ENCODE peak calls at places on chromosomes 13 and 19, in seven cellular contexts. One of them, this sample, is unnamed.

GRCh38 chr13:45132384-45133064 is 12.2 kb downstream of the GTF2F2 start:
- DNase-seq in stimulated activated CD8-positive, alpha-beta memory T cell treated with anti-CD3 and anti-CD28 coated beads, Interleukin-4, amount 100 ng/mL, for 24 hours: no peak
- DNase-seq in activated CD4-positive, alpha-beta T cell treated with anti-CD3 and anti-CD28 coated beads, Interleukin-2, amount 50 U/mL, for 24 hours: no peak
- DNase-seq in non-pigmented ciliary epithelial cell: no peak
- DNase-seq in activated T-helper 2 cell treated with anti-CD3 and anti-CD28 coated beads, Interferon-gamma antibody, Interleukin-2, Interleukin-4, amounts not matched to agents 10 μg/mL and 5 μg/mL and 100 μg/mL, durations not matched to agents 14 hours and 24 hours and 36 hours: no peak
- DNase-seq in AG04449: no peak
- DNase-seq in substantia nigra: no peak
- DNase-seq in this sample: no peak

GRCh38 chr19:28987177-28987576 is 225.8 kb downstream of the UQCRFS1 start:
- DNase-seq in AG04449: no peak
- DNase-seq in stimulated activated CD8-positive, alpha-beta memory T cell treated with anti-CD3 and anti-CD28 coated beads, Interleukin-4, amount 100 ng/mL, for 24 hours: no peak
- DNase-seq in activated T-helper 2 cell treated with anti-CD3 and anti-CD28 coated beads, Interferon-gamma antibody, Interleukin-2, Interleukin-4, amounts not matched to agents 10 μg/mL and 5 μg/mL and 100 μg/mL, durations not matched to agents 14 hours and 24 hours and 36 hours: no peak
- DNase-seq in non-pigmented ciliary epithelial cell: no peak
- DNase-seq in substantia nigra: no peak
- DNase-seq in activated CD4-positive, alpha-beta T cell treated with anti-CD3 and anti-CD28 coated beads, Interleukin-2, amount 50 U/mL, for 24 hours: no peak
- DNase-seq in this sample: no peak

GRCh38 chr13:113975416-113975815 is 1.5 kb upstream of the C13orf46 start:
- DNase-seq in stimulated activated CD8-positive, alpha-beta memory T cell treated with anti-CD3 and anti-CD28 coated beads, Interleukin-4, amount 100 ng/mL, for 24 hours: no peak
- DNase-seq in AG04449: no peak
- DNase-seq in activated T-helper 2 cell treated with anti-CD3 and anti-CD28 coated beads, Interferon-gamma antibody, Interleukin-2, Interleukin-4, amounts not matched to agents 10 μg/mL and 5 μg/mL and 100 μg/mL, durations not matched to agents 14 hours and 24 hours and 36 hours: no peak
- DNase-seq in non-pigmented ciliary epithelial cell: no peak
- DNase-seq in activated CD4-positive, alpha-beta T cell treated with anti-CD3 and anti-CD28 coated beads, Interleukin-2, amount 50 U/mL, for 24 hours: no peak
- DNase-seq in substantia nigra: no peak
- DNase-seq in this sample: no peak

GRCh38 chr19:44719262-44719701 is 20.3 kb downstream of the CEACAM16 start:
- DNase-seq in activated CD4-positive, alpha-beta T cell treated with anti-CD3 and anti-CD28 coated beads, Interleukin-2, amount 50 U/mL, for 24 hours: no peak
- DNase-seq in non-pigmented ciliary epithelial cell: no peak
- DNase-seq in substantia nigra: no peak
- DNase-seq in activated T-helper 2 cell treated with anti-CD3 and anti-CD28 coated beads, Interferon-gamma antibody, Interleukin-2, Interleukin-4, amounts not matched to agents 10 μg/mL and 5 μg/mL and 100 μg/mL, durations not matched to agents 14 hours and 24 hours and 36 hours: no peak
- DNase-seq in stimulated activated CD8-positive, alpha-beta memory T cell treated with anti-CD3 and anti-CD28 coated beads, Interleukin-4, amount 100 ng/mL, for 24 hours: no peak
- DNase-seq in AG04449: no peak
- DNase-seq in this sample: no peak

GRCh38 chr13:23615677-23616076 is 45.5 kb downstream of the TNFRSF19 start:
- DNase-seq in non-pigmented ciliary epithelial cell: peak; percentile 72
- DNase-seq in AG04449: no peak
- DNase-seq in activated T-helper 2 cell treated with anti-CD3 and anti-CD28 coated beads, Interferon-gamma antibody, Interleukin-2, Interleukin-4, amounts not matched to agents 10 μg/mL and 5 μg/mL and 100 μg/mL, durations not matched to agents 14 hours and 24 hours and 36 hours: no peak
- DNase-seq in stimulated activated CD8-positive, alpha-beta memory T cell treated with anti-CD3 and anti-CD28 coated beads, Interleukin-4, amount 100 ng/mL, for 24 hours: no peak
- DNase-seq in activated CD4-positive, alpha-beta T cell treated with anti-CD3 and anti-CD28 coated beads, Interleukin-2, amount 50 U/mL, for 24 hours: no peak
- DNase-seq in substantia nigra: no peak
- DNase-seq in this sample: no peak

GRCh38 chr19:47240561-47240960 is 9.6 kb upstream of the BBC3 start:
- DNase-seq in activated T-helper 2 cell treated with anti-CD3 and anti-CD28 coated beads, Interferon-gamma antibody, Interleukin-2, Interleukin-4, amounts not matched to agents 10 μg/mL and 5 μg/mL and 100 μg/mL, durations not matched to agents 14 hours and 24 hours and 36 hours: no peak
- DNase-seq in substantia nigra: no peak
- DNase-seq in activated CD4-positive, alpha-beta T cell treated with anti-CD3 and anti-CD28 coated beads, Interleukin-2, amount 50 U/mL, for 24 hours: no peak
- DNase-seq in non-pigmented ciliary epithelial cell: no peak
- DNase-seq in AG04449: no peak
- DNase-seq in stimulated activated CD8-positive, alpha-beta memory T cell treated with anti-CD3 and anti-CD28 coated beads, Interleukin-4, amount 100 ng/mL, for 24 hours: no peak
- DNase-seq in this sample: no peak

GRCh38 chr19:6216996-6217751 is 62.6 kb downstream of the MLLT1 start:
- DNase-seq in substantia nigra: no peak
- DNase-seq in AG04449: no peak
- DNase-seq in activated T-helper 2 cell treated with anti-CD3 and anti-CD28 coated beads, Interferon-gamma antibody, Interleukin-2, Interleukin-4, amounts not matched to agents 10 μg/mL and 5 μg/mL and 100 μg/mL, durations not matched to agents 14 hours and 24 hours and 36 hours: no peak
- DNase-seq in non-pigmented ciliary epithelial cell: no peak
- DNase-seq in stimulated activated CD8-positive, alpha-beta memory T cell treated with anti-CD3 and anti-CD28 coated beads, Interleukin-4, amount 100 ng/mL, for 24 hours: no peak
- DNase-seq in activated CD4-positive, alpha-beta T cell treated with anti-CD3 and anti-CD28 coated beads, Interleukin-2, amount 50 U/mL, for 24 hours: no peak
- DNase-seq in this sample: no peak

GRCh38 chr19:33683881-33684549 is 62.3 kb downstream of the CHST8 start:
- DNase-seq in activated CD4-positive, alpha-beta T cell treated with anti-CD3 and anti-CD28 coated beads, Interleukin-2, amount 50 U/mL, for 24 hours: no peak
- DNase-seq in activated T-helper 2 cell treated with anti-CD3 and anti-CD28 coated beads, Interferon-gamma antibody, Interleukin-2, Interleukin-4, amounts not matched to agents 10 μg/mL and 5 μg/mL and 100 μg/mL, durations not matched to agents 14 hours and 24 hours and 36 hours: no peak
- DNase-seq in non-pigmented ciliary epithelial cell: peak; percentile 3
- DNase-seq in stimulated activated CD8-positive, alpha-beta memory T cell treated with anti-CD3 and anti-CD28 coated beads, Interleukin-4, amount 100 ng/mL, for 24 hours: no peak
- DNase-seq in AG04449: no peak
- DNase-seq in substantia nigra: no peak
- DNase-seq in this sample: no peak

GRCh38 chr19:42628411-42629135 is 33.8 kb upstream of the CEACAM8 start:
- DNase-seq in activated CD4-positive, alpha-beta T cell treated with anti-CD3 and anti-CD28 coated beads, Interleukin-2, amount 50 U/mL, for 24 hours: no peak
- DNase-seq in activated T-helper 2 cell treated with anti-CD3 and anti-CD28 coated beads, Interferon-gamma antibody, Interleukin-2, Interleukin-4, amounts not matched to agents 10 μg/mL and 5 μg/mL and 100 μg/mL, durations not matched to agents 14 hours and 24 hours and 36 hours: peak; percentile 17
- DNase-seq in substantia nigra: no peak
- DNase-seq in AG04449: no peak
- DNase-seq in non-pigmented ciliary epithelial cell: no peak
- DNase-seq in stimulated activated CD8-positive, alpha-beta memory T cell treated with anti-CD3 and anti-CD28 coated beads, Interleukin-4, amount 100 ng/mL, for 24 hours: no peak
- DNase-seq in this sample: no peak

GRCh38 chr19:8196271-8196908 is 12.8 kb upstream of the CERS4 start:
- DNase-seq in substantia nigra: no peak
- DNase-seq in activated CD4-positive, alpha-beta T cell treated with anti-CD3 and anti-CD28 coated beads, Interleukin-2, amount 50 U/mL, for 24 hours: no peak
- DNase-seq in AG04449: no peak
- DNase-seq in stimulated activated CD8-positive, alpha-beta memory T cell treated with anti-CD3 and anti-CD28 coated beads, Interleukin-4, amount 100 ng/mL, for 24 hours: no peak
- DNase-seq in activated T-helper 2 cell treated with anti-CD3 and anti-CD28 coated beads, Interferon-gamma antibody, Interleukin-2, Interleukin-4, amounts not matched to agents 10 μg/mL and 5 μg/mL and 100 μg/mL, durations not matched to agents 14 hours and 24 hours and 36 hours: no peak
- DNase-seq in non-pigmented ciliary epithelial cell: no peak
- DNase-seq in this sample: no peak

GRCh38 chr13:40406405-40407138 is 259.9 kb downstream of the FOXO1 start:
- DNase-seq in stimulated activated CD8-positive, alpha-beta memory T cell treated with anti-CD3 and anti-CD28 coated beads, Interleukin-4, amount 100 ng/mL, for 24 hours: no peak
- DNase-seq in activated CD4-positive, alpha-beta T cell treated with anti-CD3 and anti-CD28 coated beads, Interleukin-2, amount 50 U/mL, for 24 hours: no peak
- DNase-seq in activated T-helper 2 cell treated with anti-CD3 and anti-CD28 coated beads, Interferon-gamma antibody, Interleukin-2, Interleukin-4, amounts not matched to agents 10 μg/mL and 5 μg/mL and 100 μg/mL, durations not matched to agents 14 hours and 24 hours and 36 hours: no peak
- DNase-seq in AG04449: peak; percentile 46
- DNase-seq in non-pigmented ciliary epithelial cell: peak; percentile 82
- DNase-seq in substantia nigra: no peak
- DNase-seq in this sample: no peak

GRCh38 chr19:38485541-38486285 is 52.2 kb downstream of the RYR1 start:
- DNase-seq in activated T-helper 2 cell treated with anti-CD3 and anti-CD28 coated beads, Interferon-gamma antibody, Interleukin-2, Interleukin-4, amounts not matched to agents 10 μg/mL and 5 μg/mL and 100 μg/mL, durations not matched to agents 14 hours and 24 hours and 36 hours: no peak
- DNase-seq in non-pigmented ciliary epithelial cell: no peak
- DNase-seq in AG04449: no peak
- DNase-seq in stimulated activated CD8-positive, alpha-beta memory T cell treated with anti-CD3 and anti-CD28 coated beads, Interleukin-4, amount 100 ng/mL, for 24 hours: no peak
- DNase-seq in activated CD4-positive, alpha-beta T cell treated with anti-CD3 and anti-CD28 coated beads, Interleukin-2, amount 50 U/mL, for 24 hours: no peak
- DNase-seq in substantia nigra: no peak
- DNase-seq in this sample: no peak

GRCh38 chr13:96089749-96090239 is at the start of gene HS6ST3:
- DNase-seq in stimulated activated CD8-positive, alpha-beta memory T cell treated with anti-CD3 and anti-CD28 coated beads, Interleukin-4, amount 100 ng/mL, for 24 hours: no peak
- DNase-seq in substantia nigra: peak; percentile 34
- DNase-seq in non-pigmented ciliary epithelial cell: no peak
- DNase-seq in AG04449: no peak
- DNase-seq in activated CD4-positive, alpha-beta T cell treated with anti-CD3 and anti-CD28 coated beads, Interleukin-2, amount 50 U/mL, for 24 hours: no peak
- DNase-seq in activated T-helper 2 cell treated with anti-CD3 and anti-CD28 coated beads, Interferon-gamma antibody, Interleukin-2, Interleukin-4, amounts not matched to agents 10 μg/mL and 5 μg/mL and 100 μg/mL, durations not matched to agents 14 hours and 24 hours and 36 hours: no peak
- DNase-seq in this sample: peak; percentile 69

GRCh38 chr13:51797664-51798488 is 6.1 kb downstream of the DHRS12 start:
- DNase-seq in substantia nigra: peak; percentile 26
- DNase-seq in non-pigmented ciliary epithelial cell: no peak
- DNase-seq in activated CD4-positive, alpha-beta T cell treated with anti-CD3 and anti-CD28 coated beads, Interleukin-2, amount 50 U/mL, for 24 hours: no peak
- DNase-seq in activated T-helper 2 cell treated with anti-CD3 and anti-CD28 coated beads, Interferon-gamma antibody, Interleukin-2, Interleukin-4, amounts not matched to agents 10 μg/mL and 5 μg/mL and 100 μg/mL, durations not matched to agents 14 hours and 24 hours and 36 hours: peak; percentile 47
- DNase-seq in AG04449: no peak
- DNase-seq in stimulated activated CD8-positive, alpha-beta memory T cell treated with anti-CD3 and anti-CD28 coated beads, Interleukin-4, amount 100 ng/mL, for 24 hours: no peak
- DNase-seq in this sample: no peak

GRCh38 chr19:31355330-31356289 is 6.4 kb upstream of the TSHZ3 start:
- DNase-seq in activated CD4-positive, alpha-beta T cell treated with anti-CD3 and anti-CD28 coated beads, Interleukin-2, amount 50 U/mL, for 24 hours: no peak
- DNase-seq in stimulated activated CD8-positive, alpha-beta memory T cell treated with anti-CD3 and anti-CD28 coated beads, Interleukin-4, amount 100 ng/mL, for 24 hours: no peak
- DNase-seq in substantia nigra: no peak
- DNase-seq in non-pigmented ciliary epithelial cell: no peak
- DNase-seq in AG04449: no peak
- DNase-seq in activated T-helper 2 cell treated with anti-CD3 and anti-CD28 coated beads, Interferon-gamma antibody, Interleukin-2, Interleukin-4, amounts not matched to agents 10 μg/mL and 5 μg/mL and 100 μg/mL, durations not matched to agents 14 hours and 24 hours and 36 hours: no peak
- DNase-seq in this sample: no peak

GRCh38 chr19:12891553-12892021 is 627 bp downstream of the GCDH start:
- DNase-seq in AG04449: no peak
- DNase-seq in activated CD4-positive, alpha-beta T cell treated with anti-CD3 and anti-CD28 coated beads, Interleukin-2, amount 50 U/mL, for 24 hours: no peak
- DNase-seq in non-pigmented ciliary epithelial cell: no peak
- DNase-seq in stimulated activated CD8-positive, alpha-beta memory T cell treated with anti-CD3 and anti-CD28 coated beads, Interleukin-4, amount 100 ng/mL, for 24 hours: no peak
- DNase-seq in activated T-helper 2 cell treated with anti-CD3 and anti-CD28 coated beads, Interferon-gamma antibody, Interleukin-2, Interleukin-4, amounts not matched to agents 10 μg/mL and 5 μg/mL and 100 μg/mL, durations not matched to agents 14 hours and 24 hours and 36 hours: no peak
- DNase-seq in substantia nigra: no peak
- DNase-seq in this sample: no peak

GRCh38 chr13:75794663-75795062 is 158.5 kb downstream of the LMO7 start:
- DNase-seq in stimulated activated CD8-positive, alpha-beta memory T cell treated with anti-CD3 and anti-CD28 coated beads, Interleukin-4, amount 100 ng/mL, for 24 hours: no peak
- DNase-seq in non-pigmented ciliary epithelial cell: no peak
- DNase-seq in AG04449: no peak
- DNase-seq in substantia nigra: no peak
- DNase-seq in activated T-helper 2 cell treated with anti-CD3 and anti-CD28 coated beads, Interferon-gamma antibody, Interleukin-2, Interleukin-4, amounts not matched to agents 10 μg/mL and 5 μg/mL and 100 μg/mL, durations not matched to agents 14 hours and 24 hours and 36 hours: no peak
- DNase-seq in activated CD4-positive, alpha-beta T cell treated with anti-CD3 and anti-CD28 coated beads, Interleukin-2, amount 50 U/mL, for 24 hours: no peak
- DNase-seq in this sample: no peak